ENCODE peak calls at places on chromosomes 2 and 18, in six cellular contexts. One of them, this sample, is unnamed.

GRCh38 chr2:130754811-130755210 is 529 bp upstream of the AMER3 start:
- DNase-seq in heart left ventricle: no peak
- DNase-seq in adrenal gland: no peak
- DNase-seq in T-helper 9 cell: no peak
- DNase-seq in iPS DF 6.9: no peak
- DNase-seq in lower lobe of right lung: no peak
- DNase-seq in this sample: no peak

GRCh38 chr2:60544059-60544458 is 9.4 kb downstream of the BCL11A start:
- DNase-seq in adrenal gland: no peak
- DNase-seq in T-helper 9 cell: no peak
- DNase-seq in iPS DF 6.9: no peak
- DNase-seq in heart left ventricle: no peak
- DNase-seq in lower lobe of right lung: no peak
- DNase-seq in this sample: no peak

GRCh38 chr2:144479138-144479537 is 40.8 kb downstream of the ZEB2 start:
- DNase-seq in iPS DF 6.9: no peak
- DNase-seq in T-helper 9 cell: no peak
- DNase-seq in heart left ventricle: no peak
- DNase-seq in lower lobe of right lung: no peak
- DNase-seq in adrenal gland: no peak
- DNase-seq in this sample: no peak

GRCh38 chr2:171598713-171599319 is 76.5 kb downstream of the CYBRD1 start:
- DNase-seq in lower lobe of right lung: no peak
- DNase-seq in adrenal gland: peak; percentile 66
- DNase-seq in heart left ventricle: no peak
- DNase-seq in iPS DF 6.9: peak; percentile 33
- DNase-seq in T-helper 9 cell: peak; percentile 7
- DNase-seq in this sample: no peak

GRCh38 chr2:177161741-177162440 is 50.7 kb upstream of the HNRNPA3 start:
- DNase-seq in iPS DF 6.9: no peak
- DNase-seq in lower lobe of right lung: no peak
- DNase-seq in T-helper 9 cell: no peak
- DNase-seq in heart left ventricle: no peak
- DNase-seq in adrenal gland: peak; percentile 48
- DNase-seq in this sample: no peak

GRCh38 chr2:118349365-118349764 is 261.1 kb downstream of the INSIG2 start:
- DNase-seq in adrenal gland: no peak
- DNase-seq in lower lobe of right lung: no peak
- DNase-seq in T-helper 9 cell: no peak
- DNase-seq in heart left ventricle: no peak
- DNase-seq in iPS DF 6.9: no peak
- DNase-seq in this sample: no peak

GRCh38 chr18:75220786-75221355 is 10.3 kb downstream of the TSHZ1 start:
- DNase-seq in T-helper 9 cell: no peak
- DNase-seq in lower lobe of right lung: no peak
- DNase-seq in heart left ventricle: no peak
- DNase-seq in adrenal gland: no peak
- DNase-seq in iPS DF 6.9: no peak
- DNase-seq in this sample: no peak

GRCh38 chr2:128753321-128753720 is 434.7 kb upstream of the HS6ST1 start:
- DNase-seq in lower lobe of right lung: no peak
- DNase-seq in adrenal gland: no peak
- DNase-seq in T-helper 9 cell: no peak
- DNase-seq in iPS DF 6.9: no peak
- DNase-seq in heart left ventricle: no peak
- DNase-seq in this sample: no peak

GRCh38 chr2:236935131-236935530 is 150.6 kb upstream of the COPS8 start:
- DNase-seq in heart left ventricle: no peak
- DNase-seq in T-helper 9 cell: no peak
- DNase-seq in lower lobe of right lung: no peak
- DNase-seq in adrenal gland: no peak
- DNase-seq in iPS DF 6.9: no peak
- DNase-seq in this sample: no peak

GRCh38 chr18:79718878-79719477 is 39.4 kb downstream of the CTDP1 start:
- DNase-seq in heart left ventricle: peak; percentile 13
- DNase-seq in T-helper 9 cell: no peak
- DNase-seq in iPS DF 6.9: no peak
- DNase-seq in adrenal gland: no peak
- DNase-seq in lower lobe of right lung: peak; percentile 38
- DNase-seq in this sample: no peak

GRCh38 chr2:226898925-226899324 is 63.1 kb downstream of the RHBDD1 start:
- DNase-seq in lower lobe of right lung: no peak
- DNase-seq in adrenal gland: no peak
- DNase-seq in T-helper 9 cell: no peak
- DNase-seq in heart left ventricle: no peak
- DNase-seq in iPS DF 6.9: no peak
- DNase-seq in this sample: no peak

GRCh38 chr2:147002256-147002655 is 842.6 kb upstream of the ACVR2A start:
- DNase-seq in lower lobe of right lung: no peak
- DNase-seq in adrenal gland: no peak
- DNase-seq in iPS DF 6.9: no peak
- DNase-seq in heart left ventricle: no peak
- DNase-seq in T-helper 9 cell: no peak
- DNase-seq in this sample: no peak

GRCh38 chr2:213247566-213247965 is 36.7 kb upstream of the SPAG16 start:
- DNase-seq in lower lobe of right lung: no peak
- DNase-seq in heart left ventricle: no peak
- DNase-seq in adrenal gland: no peak
- DNase-seq in T-helper 9 cell: no peak
- DNase-seq in iPS DF 6.9: no peak
- DNase-seq in this sample: no peak

GRCh38 chr2:178277741-178278197 is 83.5 kb downstream of the OSBPL6 start:
- DNase-seq in lower lobe of right lung: no peak
- DNase-seq in iPS DF 6.9: no peak
- DNase-seq in T-helper 9 cell: no peak
- DNase-seq in heart left ventricle: no peak
- DNase-seq in adrenal gland: no peak
- DNase-seq in this sample: no peak

GRCh38 chr2:72770879-72771461 is 54.9 kb downstream of the EXOC6B start:
- DNase-seq in T-helper 9 cell: peak; percentile 31
- DNase-seq in iPS DF 6.9: peak; percentile 25
- DNase-seq in adrenal gland: peak; percentile 83
- DNase-seq in lower lobe of right lung: no peak
- DNase-seq in heart left ventricle: no peak
- DNase-seq in this sample: no peak

GRCh38 chr2:129606496-129607270 is 372.8 kb upstream of the RAB6C start:
- DNase-seq in heart left ventricle: no peak
- DNase-seq in iPS DF 6.9: no peak
- DNase-seq in lower lobe of right lung: no peak
- DNase-seq in adrenal gland: no peak
- DNase-seq in T-helper 9 cell: no peak
- DNase-seq in this sample: no peak

GRCh38 chr2:64238799-64239198 is 94.6 kb upstream of the PELI1 start:
- DNase-seq in lower lobe of right lung: no peak
- DNase-seq in adrenal gland: no peak
- DNase-seq in T-helper 9 cell: no peak
- DNase-seq in iPS DF 6.9: no peak
- DNase-seq in heart left ventricle: no peak
- DNase-seq in this sample: no peak

GRCh38 chr18:54357082-54357659 is 487 bp downstream of the STARD6 start:
- DNase-seq in lower lobe of right lung: no peak
- DNase-seq in T-helper 9 cell: no peak
- DNase-seq in heart left ventricle: peak; percentile 12
- DNase-seq in adrenal gland: no peak
- DNase-seq in iPS DF 6.9: no peak
- DNase-seq in this sample: no peak

GRCh38 chr2:99340669-99341236 is 3.6 kb downstream of the EIF5B start:
- DNase-seq in T-helper 9 cell: no peak
- DNase-seq in lower lobe of right lung: no peak
- DNase-seq in heart left ventricle: no peak
- DNase-seq in iPS DF 6.9: no peak
- DNase-seq in adrenal gland: no peak
- DNase-seq in this sample: no peak

GRCh38 chr2:67666386-67667053 is 269.4 kb downstream of the ETAA1 start:
- DNase-seq in heart left ventricle: peak; percentile 71
- DNase-seq in adrenal gland: peak; percentile 31
- DNase-seq in T-helper 9 cell: no peak
- DNase-seq in lower lobe of right lung: no peak
- DNase-seq in iPS DF 6.9: no peak
- DNase-seq in this sample: no peak